ENCODE peak calls at places on chromosome 21, in four cellular contexts. O, Z, R and F are unnamed samples.

GRCh38 chr21:44790401-44790800 is 11.2 kb downstream of the UBE2G2 start:
- DNase-seq in O (no peak), Z (no peak), R (no peak), F (no peak)

GRCh38 chr21:33185852-33186251 is 43.9 kb upstream of the IFNAR2 start:
- DNase-seq in O (no peak), Z (no peak), R (no peak), F (no peak)

GRCh38 chr21:16002872-16003466 is 273.2 kb downstream of the USP25 start:
- DNase-seq in O (no peak), Z (no peak), R (no peak), F (no peak)

GRCh38 chr21:43727571-43728466 is 8.9 kb downstream of the PDXK start:
- DNase-seq in O (no peak), Z (peak; percentile 39), R (no peak), F (peak; percentile 46)

GRCh38 chr21:28337319-28337718 is 655.4 kb downstream of the LTN1 start:
- DNase-seq in O (no peak), Z (peak; percentile 37), R (no peak), F (peak; percentile 11)

GRCh38 chr21:33265664-33266049 is 510 bp upstream of the IL10RB start:
- DNase-seq in O (no peak), Z (no peak), R (no peak), F (no peak)

GRCh38 chr21:43654806-43655489 is 4.3 kb downstream of the HSF2BP start:
- DNase-seq in O (no peak), Z (no peak), R (no peak), F (no peak)

GRCh38 chr21:26546698-26547097 is 26.4 kb downstream of the CYYR1 start:
- DNase-seq in O (no peak), Z (no peak), R (no peak), F (no peak)

GRCh38 chr21:42563261-42564045 is 49.8 kb downstream of the SLC37A1 start:
- DNase-seq in O (peak; percentile 56), Z (no peak), R (no peak), F (no peak)

GRCh38 chr21:16536661-16537359 is 807.0 kb downstream of the USP25 start:
- DNase-seq in O (no peak), Z (no peak), R (no peak), F (no peak)

GRCh38 chr21:16279658-16280581 is 550.1 kb downstream of the USP25 start:
- DNase-seq in O (no peak), Z (no peak), R (peak; percentile 3), F (peak; percentile 25)

GRCh38 chr21:44448651-44449131 is 6.6 kb upstream of the LRRC3 start:
- DNase-seq in O (no peak), Z (peak; percentile 33), R (no peak), F (no peak)

GRCh38 chr21:33189237-33189636 is 40.5 kb upstream of the IFNAR2 start:
- DNase-seq in O (no peak), Z (no peak), R (no peak), F (no peak)

GRCh38 chr21:26169611-26170470 is 729 bp downstream of the APP start:
- DNase-seq in O (no peak), Z (no peak), R (no peak), F (peak; percentile 58)

GRCh38 chr21:35086357-35086756 is 37.3 kb upstream of the RUNX1 start:
- DNase-seq in O (no peak), Z (no peak), R (no peak), F (no peak)

GRCh38 chr21:35323947-35324346 is 274.8 kb upstream of the RUNX1 start:
- DNase-seq in O (no peak), Z (no peak), R (no peak), F (no peak)

GRCh38 chr21:34890724-34891609 is 158.1 kb downstream of the RUNX1 start:
- DNase-seq in O (no peak), Z (no peak), R (no peak), F (no peak)

GRCh38 chr21:34198232-34199120 is 125.1 kb downstream of the MRPS6 start:
- DNase-seq in O (no peak), Z (no peak), R (no peak), F (no peak)

GRCh38 chr21:23579573-23579972 is 2027.7 kb downstream of the MRPL39 start:
- DNase-seq in O (no peak), Z (no peak), R (no peak), F (no peak)

GRCh38 chr21:34186119-34186719 is 112.8 kb downstream of the MRPS6 start:
- DNase-seq in O (peak; percentile 56), Z (no peak), R (no peak), F (no peak)

GRCh38 chr21:43196789-43197188 is 28.0 kb downstream of the CRYAA start:
- DNase-seq in O (no peak), Z (no peak), R (no peak), F (no peak)

GRCh38 chr21:35343046-35343816 is 294.1 kb upstream of the RUNX1 start:
- DNase-seq in O (no peak), Z (no peak), R (no peak), F (no peak)

GRCh38 chr21:42160950-42161225 is 58.1 kb upstream of the ABCG1 start:
- DNase-seq in O (no peak), Z (peak; percentile 10), R (no peak), F (no peak)

GRCh38 chr21:44304846-44305245 is 5.0 kb downstream of the PFKL start:
- DNase-seq in O (peak; percentile 69), Z (peak; percentile 38), R (no peak), F (peak; percentile 54)

GRCh38 chr21:41742073-41742875 is 24.6 kb downstream of the RIPK4 start:
- DNase-seq in O (no peak), Z (no peak), R (no peak), F (no peak)

GRCh38 chr21:14382835-14383595 is at the start of gene HSPA13:
- DNase-seq in O (peak; percentile 90), Z (peak; percentile 99), R (peak; percentile 98), F (peak; percentile 98)

GRCh38 chr21:34707876-34708325 is 39.1 kb downstream of the CLIC6 start:
- DNase-seq in O (no peak), Z (no peak), R (no peak), F (no peak)

GRCh38 chr21:36696640-36697472 is 2.1 kb upstream of the SIM2 start:
- DNase-seq in O (no peak), Z (no peak), R (no peak), F (no peak)

GRCh38 chr21:36694593-36695282 is 4.2 kb upstream of the SIM2 start:
- DNase-seq in O (no peak), Z (no peak), R (no peak), F (no peak)

GRCh38 chr21:36696390-36696639 is 2.6 kb upstream of the SIM2 start:
- DNase-seq in O (no peak), Z (no peak), R (no peak), F (no peak)

GRCh38 chr21:36695283-36695634 is 3.7 kb upstream of the SIM2 start:
- DNase-seq in O (no peak), Z (no peak), R (no peak), F (no peak)

GRCh38 chr21:36695671-36696389 is 3.1 kb upstream of the SIM2 start:
- DNase-seq in O (no peak), Z (no peak), R (no peak), F (no peak)
- TF ChIP-seq PHF8 in O (no peak), Z (no peak), R (no peak), F (no peak)

GRCh38 chr21:46128106-46128982 is 27.0 kb downstream of the FTCD start:
- DNase-seq in O (no peak), Z (no peak), R (no peak), F (no peak)
- TF ChIP-seq MAFK in O (no peak), Z (no peak), R (no peak), F (no peak)

GRCh38 chr21:39633770-39634181 is 21.0 kb downstream of the B3GALT5 start:
- DNase-seq in O (no peak), Z (no peak), R (no peak), F (peak; percentile 72)

GRCh38 chr21:39631842-39632577 is 19.3 kb downstream of the B3GALT5 start:
- DNase-seq in O (no peak), Z (no peak), R (no peak), F (no peak)

GRCh38 chr21:39634507-39634906 is 21.8 kb downstream of the B3GALT5 start:
- DNase-seq in O (no peak), Z (no peak), R (no peak), F (no peak)

GRCh38 chr21:39630827-39631226 is 18.1 kb downstream of the B3GALT5 start:
- DNase-seq in O (no peak), Z (no peak), R (no peak), F (peak; percentile 26)

DNA sequence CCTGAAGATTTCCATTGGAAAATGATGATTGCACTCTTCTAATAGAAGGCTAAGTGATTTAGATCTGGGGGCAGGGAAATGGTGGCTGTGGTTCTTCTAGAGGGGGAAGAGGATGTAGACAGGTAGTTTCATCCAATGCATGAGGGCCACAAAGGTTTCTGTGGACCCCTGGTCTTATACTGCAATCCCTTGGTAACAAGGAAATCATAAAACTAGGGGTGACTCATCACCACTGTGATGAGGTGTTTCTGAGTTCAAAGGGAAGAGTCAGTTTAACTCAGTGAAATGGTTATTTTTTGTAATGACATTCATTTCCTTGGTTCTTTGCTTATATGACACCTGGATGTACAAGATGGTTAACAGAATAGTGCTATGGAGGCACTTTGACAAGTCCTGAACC is 20.3 kb downstream of the B3GALT5 start:
- DNase-seq in O (no peak), Z (no peak), R (no peak), F (no peak)
- TF ChIP-seq PHF8 in O (no peak), Z (no peak), R (no peak), F (no peak)

GRCh38 chr21:39156024-39156423 is 27.2 kb downstream of the PSMG1 start:
- DNase-seq in O (no peak), Z (no peak), R (no peak), F (no peak)
- TF ChIP-seq MAFK in O (no peak), Z (no peak), R (no peak), F (no peak)

GRCh38 chr21:31684918-31685317 is 25.4 kb downstream of the SOD1 start:
- DNase-seq in O (no peak), Z (no peak), R (no peak), F (no peak)

GRCh38 chr21:31686272-31686913 is 26.9 kb downstream of the SOD1 start:
- DNase-seq in O (no peak), Z (no peak), R (no peak), F (no peak)

GRCh38 chr21:31683029-31683428 is 23.5 kb downstream of the SOD1 start:
- DNase-seq in O (no peak), Z (no peak), R (no peak), F (no peak)

GRCh38 chr21:31678478-31678877 is 19.0 kb downstream of the SOD1 start:
- DNase-seq in O (no peak), Z (no peak), R (no peak), F (no peak)

GRCh38 chr21:31682625-31683024 is 23.1 kb downstream of the SOD1 start:
- DNase-seq in O (no peak), Z (no peak), R (no peak), F (no peak)
- TF ChIP-seq PHF8 in O (no peak), Z (no peak), R (no peak), F (no peak)

DNA sequence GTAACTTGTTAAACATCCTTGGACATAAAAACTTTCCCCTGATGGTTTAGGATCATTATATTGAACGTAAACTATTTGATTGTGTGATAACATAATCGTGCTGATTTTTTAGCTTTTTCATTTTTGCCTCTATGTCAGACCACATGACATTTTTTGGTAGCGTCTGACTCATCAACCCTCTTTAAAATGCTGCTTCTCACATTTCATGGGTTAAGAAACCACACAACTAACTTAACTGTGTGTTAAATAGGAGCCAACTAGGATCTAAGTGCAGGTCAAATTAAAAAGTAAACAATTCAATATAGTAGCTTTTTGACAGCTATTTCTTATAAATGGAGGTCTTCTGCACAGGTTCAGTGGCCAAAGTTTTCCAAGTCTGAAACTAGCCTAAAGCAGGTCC is 9.8 kb downstream of the BTG3 start:
- DNase-seq in O (no peak), Z (no peak), R (no peak), F (no peak)
- TF ChIP-seq MAFK in O (no peak), Z (no peak), R (no peak), F (no peak)